ENCODE peak calls at places on chromosomes 1 and 21, in seven cellular contexts. V is K562, K is GM12892, J is H1, B is SK-N-SH, W is HepG2, X is GM12878. G is an unnamed sample.
A peak's percentile ranks its signal among the peaks of the same experiment; 100 is the strongest.

GRCh38 chr1:237309595-237310118 is 267.7 kb downstream of the RYR2 start:
- DNase-seq in V (no peak), K (no peak), J (no peak), B (no peak), W (no peak), X (no peak), G (no peak)

GRCh38 chr21:43973634-43973955 is 38.5 kb upstream of the TRAPPC10 start:
- DNase-seq in V (no peak), K (no peak), J (no peak), B (no peak), W (no peak), X (no peak), G (no peak)

GRCh38 chr1:113860891-113861290 is 10.6 kb downstream of the PTPN22 start:
- DNase-seq in V (no peak), K (no peak), J (no peak), B (no peak), W (no peak), X (no peak), G (no peak)

GRCh38 chr1:232901255-232901654 is 49.2 kb upstream of the NTPCR start:
- DNase-seq in V (no peak), K (peak; percentile 33), J (no peak), B (no peak), W (no peak), X (no peak), G (no peak)

GRCh38 chr1:41455479-41456271 is 28.8 kb downstream of the EDN2 start:
- DNase-seq in V (no peak), K (no peak), J (no peak), B (peak; percentile 92), W (no peak), X (no peak), G (no peak)

GRCh38 chr1:202162049-202162417 is 1.6 kb upstream of the PTPN7 start:
- DNase-seq in V (peak; percentile 73), K (no peak), J (no peak), B (no peak), W (no peak), X (peak; percentile 45), G (peak; percentile 52)

GRCh38 chr21:10466200-10466599 is 55.2 kb upstream of the TPTE start:
- DNase-seq in V (peak; percentile 4), K (no peak), J (no peak), B (no peak), W (no peak), X (no peak), G (no peak)

GRCh38 chr1:98881911-98882310 is 122.8 kb downstream of the PLPPR5 start:
- DNase-seq in V (no peak), K (no peak), J (no peak), B (no peak), W (no peak), X (no peak), G (no peak)

GRCh38 chr21:34029724-34030528 is 43.5 kb upstream of the MRPS6 start:
- DNase-seq in V (peak; percentile 85), K (peak; percentile 36), J (peak; percentile 39), B (peak; percentile 56), W (peak; percentile 23), X (peak; percentile 87), G (no peak)

GRCh38 chr1:24027838-24028468 is 47.8 kb upstream of the SRSF10 start:
- DNase-seq in V (no peak), K (no peak), J (no peak), B (peak; percentile 38), W (peak; percentile 60), X (peak; percentile 20), G (no peak)

GRCh38 chr1:230476622-230477003 is 50.5 kb upstream of the PGBD5 start:
- DNase-seq in V (no peak), K (no peak), J (no peak), B (no peak), W (no peak), X (no peak), G (no peak)

GRCh38 chr1:21335750-21336168 is 45.5 kb upstream of the ECE1 start:
- DNase-seq in V (no peak), K (no peak), J (no peak), B (peak; percentile 59), W (no peak), X (no peak), G (no peak)

GRCh38 chr1:20184997-20185833 is 681 bp upstream of the UBXN10 start:
- DNase-seq in V (peak; percentile 74), K (no peak), J (no peak), B (no peak), W (no peak), X (no peak), G (no peak)

GRCh38 chr21:17512245-17513213 is at the start of gene CXADR:
- DNase-seq in V (peak; percentile 81), K (peak; percentile 72), J (peak; percentile 59), B (peak; percentile 93), W (peak; percentile 89), X (no peak), G (peak; percentile 86)

GRCh38 chr1:157639800-157640199 is 41.9 kb upstream of the FCRL4 start:
- DNase-seq in V (no peak), K (no peak), J (no peak), B (no peak), W (no peak), X (no peak), G (no peak)

GRCh38 chr1:26923711-26924110 is 2.2 kb downstream of the NUDC start:
- DNase-seq in V (no peak), K (no peak), J (no peak), B (no peak), W (no peak), X (no peak), G (no peak)

GRCh38 chr1:216929870-216930582 is 206.8 kb upstream of the ESRRG start:
- DNase-seq in V (no peak), K (no peak), J (no peak), B (no peak), W (no peak), X (no peak), G (no peak)

GRCh38 chr1:74083128-74083527 is 114.8 kb downstream of the LRRIQ3 start:
- DNase-seq in V (no peak), K (no peak), J (no peak), B (no peak), W (no peak), X (no peak), G (no peak)

GRCh38 chr1:57599233-57599994 is 175.6 kb upstream of the DAB1 start:
- DNase-seq in V (no peak), K (no peak), J (no peak), B (no peak), W (no peak), X (no peak), G (no peak)

GRCh38 chr1:17502326-17502778 is 37.1 kb upstream of the ARHGEF10L start:
- DNase-seq in V (peak; percentile 88), K (peak; percentile 50), J (peak; percentile 88), B (peak; percentile 85), W (peak; percentile 56), X (peak; percentile 4), G (peak; percentile 60)

GRCh38 chr21:15135867-15136629 is 71.2 kb upstream of the NRIP1 start:
- DNase-seq in V (no peak), K (no peak), J (no peak), B (no peak), W (no peak), X (no peak), G (no peak)

GRCh38 chr21:10430007-10430406 is 91.4 kb upstream of the TPTE start:
- DNase-seq in V (peak; percentile 27), K (no peak), J (no peak), B (peak; percentile 4), W (no peak), X (no peak), G (peak; percentile 2)

GRCh38 chr1:25866288-25866687 is 7.0 kb upstream of the AUNIP start:
- DNase-seq in V (peak; percentile 3), K (no peak), J (no peak), B (no peak), W (peak; percentile 53), X (no peak), G (no peak)

GRCh38 chr1:25676488-25676887 is 59.9 kb downstream of the MAN1C1 start:
- DNase-seq in V (no peak), K (no peak), J (no peak), B (no peak), W (no peak), X (no peak), G (no peak)

GRCh38 chr1:11488201-11488770 is 9.3 kb downstream of the DISP3 start:
- DNase-seq in V (no peak), K (no peak), J (no peak), B (no peak), W (no peak), X (no peak), G (no peak)

GRCh38 chr1:171081994-171082295 is 8.8 kb upstream of the FMO3 start:
- DNase-seq in V (no peak), K (no peak), J (no peak), B (no peak), W (no peak), X (no peak), G (no peak)

GRCh38 chr1:171084879-171085278 is 5.8 kb upstream of the FMO3 start:
- DNase-seq in V (no peak), K (no peak), J (no peak), B (no peak), W (no peak), X (no peak), G (no peak)

GRCh38 chr1:171083222-171083621 is 7.5 kb upstream of the FMO3 start:
- DNase-seq in V (no peak), K (no peak), J (no peak), B (no peak), W (no peak), X (no peak), G (no peak)

GRCh38 chr1:171081220-171081993 is 9.3 kb upstream of the FMO3 start:
- DNase-seq in V (no peak), K (no peak), J (no peak), B (peak; percentile 1), W (no peak), X (no peak), G (no peak)

DNA sequence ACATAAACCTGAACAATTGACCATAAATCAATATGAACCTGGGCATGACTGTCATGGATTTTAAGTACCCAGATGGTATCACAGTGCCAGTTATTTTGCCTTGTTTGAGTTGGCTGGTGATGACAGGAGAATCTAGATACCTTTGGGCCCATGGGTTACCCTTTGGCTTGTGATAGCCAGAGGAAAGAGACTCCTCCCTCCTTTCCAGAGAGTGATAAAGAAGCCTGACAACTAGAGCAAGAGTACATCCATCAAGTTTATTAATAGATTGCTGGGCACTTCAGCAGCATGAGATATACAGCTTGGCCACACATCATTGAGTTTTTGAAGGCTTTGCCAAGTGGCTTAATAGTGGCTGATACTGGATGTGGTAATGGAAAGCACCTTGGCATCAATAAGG is 6.6 kb upstream of the FMO3 start:
- DNase-seq in V (no peak), K (no peak), J (no peak), B (no peak), W (no peak), X (no peak), G (no peak)
- TF ChIP-seq TAF1 in V (no peak), K (no peak), J (no peak), B (no peak), W (no peak), X (no peak), G (no peak)

GRCh38 chr1:30782361-30783243 is 25.0 kb upstream of the LAPTM5 start:
- DNase-seq in V (peak; percentile 87), K (peak; percentile 86), J (no peak), B (peak; percentile 92), W (peak; percentile 74), X (no peak), G (peak; percentile 88)
- TF ChIP-seq TAF1 in V (no peak), K (no peak), J (no peak), B (no peak), W (no peak), X (no peak), G (no peak)

GRCh38 chr1:45953934-45954333 is 150.5 kb downstream of the MAST2 start:
- DNase-seq in V (no peak), K (no peak), J (no peak), B (no peak), W (no peak), X (no peak), G (no peak)
- TF ChIP-seq TAF1 in V (no peak), K (no peak), J (no peak), B (no peak), W (no peak), X (no peak), G (no peak)

GRCh38 chr1:94898486-94899385 is 28.2 kb downstream of the CNN3 start:
- DNase-seq in V (no peak), K (no peak), J (no peak), B (no peak), W (no peak), X (no peak), G (no peak)
- TF ChIP-seq TAF1 in V (no peak), K (no peak), J (no peak), B (no peak), W (no peak), X (no peak), G (no peak)

G was measured in GM12891.